ENCODE peak calls at places on chromosomes 4 and X, in nine cellular contexts. N is tibial artery, C is H7, V is BJ, H is cardiac muscle cell, O is keratinocyte, R is endodermal cell, S is right lobe of liver, P is DND-41. B is an unnamed sample.

GRCh38 chrX:39736219-39737211 is 361.2 kb downstream of the BCOR start:
- DNase-seq in O (no peak), N (peak), C (no peak), V (no peak), H (no peak), P (no peak), R (no peak), S (peak), B (no peak)

GRCh38 chr4:84966382-84967291 is at the start of gene WDFY3:
- DNase-seq in P (no peak), O (no peak), R (peak), S (peak), V (peak), C (peak), N (peak), H (peak), B (peak)

GRCh38 chr4:163493643-163494359 is 689 bp upstream of the TMA16 start:
- DNase-seq in H (no peak), R (no peak), C (no peak), N (no peak), O (no peak), V (no peak), P (no peak), S (no peak), B (peak)

GRCh38 chr4:57154191-57154590 is 44.0 kb upstream of the IGFBP7 start:
- DNase-seq in R (no peak), P (no peak), S (no peak), O (no peak), H (no peak), C (no peak), N (no peak), V (no peak), B (peak)

GRCh38 chr4:110107868-110108267 is 90.5 kb downstream of the ELOVL6 start:
- DNase-seq in N (no peak), R (no peak), O (no peak), H (no peak), C (no peak), V (no peak), S (no peak), P (no peak), B (no peak)

GRCh38 chrX:39983715-39984114 is 114.0 kb downstream of the BCOR start:
- DNase-seq in N (no peak), P (no peak), C (no peak), H (no peak), R (no peak), V (no peak), S (no peak), O (no peak), B (no peak)

GRCh38 chr4:56764775-56765174 is 56.7 kb downstream of the SPINK2 start:
- DNase-seq in O (no peak), C (no peak), R (no peak), N (no peak), P (no peak), S (no peak), V (no peak), H (no peak), B (no peak)

GRCh38 chrX:147912093-147912801 is 528 bp downstream of the FMR1 start:
- DNase-seq in C (peak), H (peak), S (peak), N (peak), R (peak), V (no peak), O (no peak), P (peak), B (peak)

DNA sequence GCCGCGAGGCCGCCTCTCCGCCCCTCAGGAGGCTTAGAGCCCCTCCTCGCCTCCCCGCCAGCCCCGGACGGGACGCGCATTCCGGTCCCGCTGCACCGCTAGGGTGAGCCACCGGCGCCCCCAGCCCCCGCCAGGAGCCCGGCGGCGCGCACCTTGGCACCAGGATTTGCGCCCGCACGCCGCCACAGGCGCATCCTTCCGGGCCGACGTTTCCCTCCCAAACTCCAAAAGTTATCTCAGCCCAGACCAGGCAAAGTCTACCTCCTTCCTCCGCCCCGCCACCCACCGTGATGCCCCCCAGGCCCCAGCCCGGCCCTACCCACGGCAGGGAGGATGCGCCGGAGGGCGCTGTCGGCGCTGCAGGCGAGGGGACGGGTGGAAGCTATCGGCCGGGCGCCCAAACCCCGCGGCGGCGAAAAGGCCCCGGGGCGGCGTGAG is 538 bp downstream of the SCML2 start:
- DNase-seq in V (no peak), O (no peak), C (peak), H (peak), P (no peak), S (peak), R (peak), N (no peak), B (peak)
- H3K4me3 ChIP-seq in V (peak), O (peak), C (peak), H (peak), P (no peak), S (peak), R (peak), N (peak), B (peak)

GRCh38 chr4:24727390-24727789 is 68.0 kb upstream of the SOD3 start:
- DNase-seq in V (no peak), O (no peak), R (peak), H (no peak), C (no peak), S (no peak), P (no peak), N (no peak), B (no peak)
- H3K4me3 ChIP-seq in V (no peak), O (no peak), R (no peak), H (no peak), C (no peak), S (no peak), P (no peak), N (no peak), B (no peak)

GRCh38 chrX:7108995-7109634 is 38.4 kb upstream of the STS start:
- DNase-seq in N (no peak), C (no peak), P (peak), R (no peak), O (no peak), H (peak), S (no peak), V (no peak), B (no peak)

GRCh38 chrX:7110821-7111276 is 36.7 kb upstream of the STS start:
- DNase-seq in C (no peak), N (no peak), V (no peak), H (no peak), R (peak), P (peak), S (no peak), O (no peak), B (peak)

GRCh38 chrX:7111518-7111917 is 36.0 kb upstream of the STS start:
- DNase-seq in H (no peak), N (no peak), O (no peak), S (no peak), R (no peak), V (no peak), P (no peak), C (no peak), B (no peak)

GRCh38 chrX:7112071-7112470 is 35.4 kb upstream of the STS start:
- DNase-seq in H (no peak), S (no peak), N (no peak), C (no peak), R (no peak), P (no peak), O (no peak), V (no peak), B (no peak)

GRCh38 chrX:7109838-7110793 is 37.4 kb upstream of the STS start:
- DNase-seq in R (peak), O (no peak), N (no peak), P (peak), S (no peak), V (no peak), C (peak), H (peak), B (no peak)
- H3K4me3 ChIP-seq in R (no peak), O (no peak), N (no peak), P (peak), S (no peak), V (no peak), C (no peak), H (no peak), B (no peak)

DNA sequence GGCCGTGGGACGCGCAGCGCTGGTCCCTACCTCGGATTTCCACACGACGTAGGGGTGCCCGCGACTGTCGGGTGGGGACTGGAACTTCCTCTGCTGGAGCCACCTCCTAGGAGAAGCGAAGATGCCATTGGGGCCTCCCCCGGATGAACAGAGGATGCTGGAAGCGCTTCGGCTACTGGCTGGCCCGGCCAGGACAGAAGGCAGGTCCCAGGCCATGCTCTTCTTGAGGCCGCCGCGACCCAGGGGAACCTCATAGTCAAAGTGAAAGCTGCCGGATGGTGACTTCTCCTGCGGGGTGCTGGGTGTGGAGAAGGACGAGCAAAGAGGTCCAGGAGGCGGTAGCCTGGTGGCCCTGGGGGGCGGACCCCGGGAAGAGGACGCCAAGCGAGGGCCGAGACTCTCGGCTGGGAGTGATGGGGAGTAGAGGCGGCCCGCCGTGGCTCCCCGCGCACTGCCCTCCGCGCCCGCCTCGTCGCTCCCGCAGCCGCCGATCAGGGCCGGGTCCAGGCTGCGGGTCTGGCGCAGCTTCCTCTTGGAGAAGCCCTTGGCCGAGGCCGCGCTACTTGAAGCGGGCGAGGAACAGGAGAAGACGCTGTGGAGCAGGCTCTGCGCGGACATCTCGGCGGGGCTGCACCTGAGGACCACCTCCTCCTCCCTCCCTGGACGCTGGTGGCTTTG is 1.4 kb downstream of the ARHGAP6 start:
- DNase-seq in P (no peak), C (peak), H (peak), S (no peak), V (no peak), O (no peak), N (no peak), R (peak), B (no peak)
- H3K4me3 ChIP-seq in P (no peak), C (peak), H (peak), S (peak), V (peak), O (no peak), N (peak), R (peak), B (no peak)

GRCh38 chrX:47234583-47234982 is 1.8 kb downstream of the USP11 start:
- DNase-seq in V (no peak), C (no peak), O (no peak), R (no peak), N (no peak), H (no peak), P (no peak), S (no peak), B (no peak)
- H3K4me3 ChIP-seq in V (peak), C (no peak), O (peak), R (peak), N (peak), H (peak), P (peak), S (no peak), B (no peak)

DNA sequence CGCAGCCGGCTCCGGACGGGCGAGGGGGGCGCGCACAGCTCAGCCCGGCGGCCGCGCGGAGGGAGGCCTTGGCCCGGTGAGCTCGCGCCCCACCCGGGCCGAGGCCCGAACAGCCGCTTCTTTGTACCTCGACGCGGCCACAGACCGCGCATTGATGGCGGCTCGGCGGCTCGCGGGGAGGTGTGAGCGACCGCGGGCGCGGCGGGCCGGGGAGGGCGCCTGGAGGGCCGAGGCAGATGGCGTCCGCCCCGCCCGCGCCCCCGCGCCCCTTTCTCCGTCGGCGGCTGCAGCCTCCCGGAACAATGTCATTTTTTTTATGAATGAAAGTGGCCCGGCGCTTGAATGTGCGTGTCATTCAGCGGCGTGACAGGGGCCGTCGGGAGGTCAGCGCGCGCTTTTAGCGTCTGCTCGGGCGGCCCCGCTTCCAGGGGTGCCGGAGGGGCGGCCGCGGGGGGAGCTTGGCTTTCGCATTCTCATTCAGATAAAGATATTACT is 1.8 kb downstream of the FGFR3 start:
- DNase-seq in O (no peak), H (peak), V (no peak), S (no peak), P (no peak), C (peak), N (no peak), R (no peak), B (no peak)
- H3K4me3 ChIP-seq in O (peak), H (peak), V (no peak), S (peak), P (no peak), C (peak), N (peak), R (peak), B (no peak)

GRCh38 chr4:152996672-152997071 is 60.5 kb downstream of the FHDC1 start:
- DNase-seq in N (no peak), H (no peak), O (no peak), P (no peak), V (no peak), S (no peak), C (no peak), R (no peak), B (no peak)

GRCh38 chr4:152998861-152999260 is 62.7 kb downstream of the FHDC1 start:
- DNase-seq in S (no peak), O (no peak), N (no peak), R (no peak), P (no peak), V (no peak), H (no peak), C (no peak), B (no peak)

GRCh38 chr4:152997235-152997735 is 61.2 kb downstream of the FHDC1 start:
- DNase-seq in C (no peak), N (no peak), O (no peak), S (no peak), H (no peak), V (no peak), P (no peak), R (no peak), B (no peak)

GRCh38 chr4:152999376-153000067 is 63.4 kb downstream of the FHDC1 start:
- DNase-seq in R (no peak), P (no peak), H (no peak), N (no peak), S (no peak), C (no peak), V (no peak), O (no peak), B (no peak)

GRCh38 chr4:152997771-152998487 is 61.8 kb downstream of the FHDC1 start:
- DNase-seq in C (no peak), H (no peak), R (no peak), N (no peak), S (no peak), O (peak), V (no peak), P (no peak), B (no peak)
- H3K4me3 ChIP-seq in C (no peak), H (no peak), R (no peak), N (no peak), S (no peak), O (no peak), V (no peak), P (no peak), B (no peak)